ENCODE peak calls at places on chromosomes 6 and 20, in four cellular contexts. One of them, this sample, is unnamed.

GRCh38 chr6:116536216-116536621 is 9.3 kb downstream of the TRAPPC3L start:
- DNase-seq in sigmoid colon: no peak
- DNase-seq in NB4: peak; percentile 73
- DNase-seq in IMR-90: peak; percentile 71
- DNase-seq in this sample: no peak

GRCh38 chr20:46178891-46179290 is 60.8 kb downstream of the CD40 start:
- DNase-seq in sigmoid colon: no peak
- DNase-seq in NB4: no peak
- DNase-seq in IMR-90: no peak
- DNase-seq in this sample: no peak

GRCh38 chr6:79421001-79421411 is 116.2 kb downstream of the LCA5 start:
- DNase-seq in sigmoid colon: no peak
- DNase-seq in NB4: no peak
- DNase-seq in IMR-90: peak; percentile 65
- DNase-seq in this sample: no peak

GRCh38 chr6:156582509-156582992 is 194.6 kb upstream of the ARID1B start:
- DNase-seq in sigmoid colon: no peak
- DNase-seq in NB4: no peak
- DNase-seq in IMR-90: no peak
- DNase-seq in this sample: no peak

GRCh38 chr6:38570750-38571149 is 69.0 kb downstream of the BTBD9 start:
- DNase-seq in sigmoid colon: no peak
- DNase-seq in NB4: peak; percentile 12
- DNase-seq in IMR-90: peak; percentile 40
- DNase-seq in this sample: no peak

GRCh38 chr6:91276315-91276714 is 689.4 kb upstream of the MAP3K7 start:
- DNase-seq in sigmoid colon: no peak
- DNase-seq in NB4: peak; percentile 37
- DNase-seq in IMR-90: peak; percentile 4
- DNase-seq in this sample: no peak

GRCh38 chr20:63833776-63834544 is 2.9 kb upstream of the ZBTB46 start:
- DNase-seq in sigmoid colon: no peak
- DNase-seq in NB4: peak; percentile 1
- DNase-seq in IMR-90: peak; percentile 92
- DNase-seq in this sample: no peak

GRCh38 chr6:138001750-138002349 is 105.4 kb downstream of the PERP start:
- DNase-seq in sigmoid colon: peak; percentile 76
- DNase-seq in NB4: peak; percentile 70
- DNase-seq in IMR-90: peak; percentile 53
- DNase-seq in this sample: no peak

GRCh38 chr6:41581381-41581991 is 35.3 kb downstream of the FOXP4 start:
- DNase-seq in sigmoid colon: peak; percentile 80
- DNase-seq in NB4: no peak
- DNase-seq in IMR-90: peak; percentile 89
- DNase-seq in this sample: peak; percentile 97

GRCh38 chr6:4743026-4743425 is 33.2 kb upstream of the CDYL start:
- DNase-seq in sigmoid colon: no peak
- DNase-seq in NB4: no peak
- DNase-seq in IMR-90: no peak
- DNase-seq in this sample: no peak

GRCh38 chr6:131524695-131525336 is 48.2 kb upstream of the ARG1 start:
- DNase-seq in sigmoid colon: no peak
- DNase-seq in NB4: no peak
- DNase-seq in IMR-90: no peak
- DNase-seq in this sample: no peak

GRCh38 chr6:89079611-89080213 is 839 bp upstream of the PNRC1 start:
- DNase-seq in sigmoid colon: peak; percentile 85
- DNase-seq in NB4: peak; percentile 73
- DNase-seq in IMR-90: peak; percentile 74
- DNase-seq in this sample: no peak

GRCh38 chr6:45722876-45723275 is 292.8 kb downstream of the CLIC5 start:
- DNase-seq in sigmoid colon: no peak
- DNase-seq in NB4: no peak
- DNase-seq in IMR-90: no peak
- DNase-seq in this sample: no peak

GRCh38 chr6:168908166-168908565 is 345.5 kb downstream of the THBS2 start:
- DNase-seq in sigmoid colon: no peak
- DNase-seq in NB4: no peak
- DNase-seq in IMR-90: peak; percentile 72
- DNase-seq in this sample: no peak

GRCh38 chr6:4280721-4281120 is 145.3 kb upstream of the ECI2 start:
- DNase-seq in sigmoid colon: no peak
- DNase-seq in NB4: no peak
- DNase-seq in IMR-90: peak; percentile 91
- DNase-seq in this sample: peak; percentile 84

GRCh38 chr6:76072562-76072961 is at the start of gene IMPG1:
- DNase-seq in sigmoid colon: no peak
- DNase-seq in NB4: no peak
- DNase-seq in IMR-90: no peak
- DNase-seq in this sample: no peak

GRCh38 chr6:146153040-146153758 is 124.3 kb downstream of the GRM1 start:
- DNase-seq in sigmoid colon: no peak
- DNase-seq in NB4: no peak
- DNase-seq in IMR-90: no peak
- DNase-seq in this sample: no peak

GRCh38 chr6:170283212-170284081 is 7.4 kb downstream of the DLL1 start:
- DNase-seq in sigmoid colon: peak; percentile 67
- DNase-seq in NB4: no peak
- DNase-seq in IMR-90: no peak
- DNase-seq in this sample: no peak

GRCh38 chr20:10673176-10673830 is 496 bp downstream of the JAG1 start:
- DNase-seq in sigmoid colon: peak; percentile 73
- DNase-seq in NB4: peak; percentile 61
- DNase-seq in IMR-90: no peak
- DNase-seq in this sample: peak; percentile 29

GRCh38 chr6:104940238-104940880 is 16.5 kb upstream of the LIN28B start:
- DNase-seq in sigmoid colon: no peak
- DNase-seq in NB4: no peak
- DNase-seq in IMR-90: no peak
- DNase-seq in this sample: no peak

GRCh38 chr20:10297684-10298240 is 79.1 kb downstream of the SNAP25 start:
- DNase-seq in sigmoid colon: no peak
- DNase-seq in NB4: no peak
- DNase-seq in IMR-90: peak; percentile 41
- DNase-seq in this sample: no peak

GRCh38 chr6:87483929-87484328 is 11.2 kb downstream of the SLC35A1 start:
- DNase-seq in sigmoid colon: no peak
- DNase-seq in NB4: peak; percentile 84
- DNase-seq in IMR-90: peak; percentile 43
- DNase-seq in this sample: no peak

GRCh38 chr6:144158133-144158532 is 7.8 kb downstream of the STX11 start:
- DNase-seq in sigmoid colon: no peak
- DNase-seq in NB4: no peak
- DNase-seq in IMR-90: peak; percentile 88
- DNase-seq in this sample: peak; percentile 16

GRCh38 chr20:50027611-50028105 is 44.9 kb downstream of the SNAI1 start:
- DNase-seq in sigmoid colon: peak; percentile 89
- DNase-seq in NB4: no peak
- DNase-seq in IMR-90: peak; percentile 92
- DNase-seq in this sample: peak; percentile 94

GRCh38 chr6:70520575-70520974 is 46.2 kb upstream of the SDHAF4 start:
- DNase-seq in sigmoid colon: no peak
- DNase-seq in NB4: peak; percentile 38
- DNase-seq in IMR-90: peak; percentile 18
- DNase-seq in this sample: no peak

GRCh38 chr6:97524846-97525245 is 241.8 kb upstream of the MMS22L start:
- DNase-seq in sigmoid colon: no peak
- DNase-seq in NB4: no peak
- DNase-seq in IMR-90: no peak
- DNase-seq in this sample: no peak

GRCh38 chr6:94956910-94957309 is 620.4 kb upstream of the MANEA start:
- DNase-seq in sigmoid colon: no peak
- DNase-seq in NB4: no peak
- DNase-seq in IMR-90: no peak
- DNase-seq in this sample: no peak

GRCh38 chr6:117169060-117169635 is 96.2 kb upstream of the VGLL2 start:
- DNase-seq in sigmoid colon: no peak
- DNase-seq in NB4: no peak
- DNase-seq in IMR-90: no peak
- DNase-seq in this sample: no peak

DNA sequence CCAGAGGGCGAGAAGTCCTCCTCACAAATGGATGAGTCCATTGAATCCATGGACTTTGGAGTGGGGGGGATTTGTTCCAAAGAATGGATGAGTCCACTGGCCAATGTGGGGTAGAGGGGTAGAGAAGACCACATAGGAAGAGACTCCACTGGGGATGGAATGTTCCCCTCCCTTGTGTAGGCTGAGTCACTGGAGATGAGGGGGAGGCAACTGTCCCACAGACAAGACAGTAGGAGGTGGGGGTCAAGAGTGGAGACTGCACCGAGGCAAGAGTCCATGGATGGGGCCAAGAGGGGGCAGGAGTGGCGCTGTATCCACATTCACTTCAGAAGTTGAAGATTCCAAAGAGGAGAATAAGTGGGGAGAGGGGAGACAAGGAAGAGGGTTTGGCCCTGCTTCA is 4.4 kb downstream of the EGFL8 start:
- DNase-seq in sigmoid colon: no peak
- DNase-seq in NB4: no peak
- DNase-seq in IMR-90: peak; percentile 12
- DNase-seq in this sample: no peak
- TF ChIP-seq POLR2A in sigmoid colon: no peak
- TF ChIP-seq POLR2A in NB4: no peak
- TF ChIP-seq POLR2A in IMR-90: no peak
- TF ChIP-seq POLR2A in this sample: no peak

GRCh38 chr20:3222635-3223600 is 13.6 kb downstream of the ITPA start:
- DNase-seq in sigmoid colon: no peak
- DNase-seq in NB4: no peak
- DNase-seq in IMR-90: no peak
- DNase-seq in this sample: no peak

GRCh38 chr20:3224681-3225421 is 14.1 kb downstream of the SLC4A11 start:
- DNase-seq in sigmoid colon: no peak
- DNase-seq in NB4: no peak
- DNase-seq in IMR-90: no peak
- DNase-seq in this sample: no peak

GRCh38 chr20:3221398-3222226 is 12.3 kb downstream of the ITPA start:
- DNase-seq in sigmoid colon: no peak
- DNase-seq in NB4: no peak
- DNase-seq in IMR-90: no peak
- DNase-seq in this sample: no peak

GRCh38 chr20:3226093-3226492 is 12.9 kb downstream of the SLC4A11 start:
- DNase-seq in sigmoid colon: no peak
- DNase-seq in NB4: no peak
- DNase-seq in IMR-90: no peak
- DNase-seq in this sample: no peak

DNA sequence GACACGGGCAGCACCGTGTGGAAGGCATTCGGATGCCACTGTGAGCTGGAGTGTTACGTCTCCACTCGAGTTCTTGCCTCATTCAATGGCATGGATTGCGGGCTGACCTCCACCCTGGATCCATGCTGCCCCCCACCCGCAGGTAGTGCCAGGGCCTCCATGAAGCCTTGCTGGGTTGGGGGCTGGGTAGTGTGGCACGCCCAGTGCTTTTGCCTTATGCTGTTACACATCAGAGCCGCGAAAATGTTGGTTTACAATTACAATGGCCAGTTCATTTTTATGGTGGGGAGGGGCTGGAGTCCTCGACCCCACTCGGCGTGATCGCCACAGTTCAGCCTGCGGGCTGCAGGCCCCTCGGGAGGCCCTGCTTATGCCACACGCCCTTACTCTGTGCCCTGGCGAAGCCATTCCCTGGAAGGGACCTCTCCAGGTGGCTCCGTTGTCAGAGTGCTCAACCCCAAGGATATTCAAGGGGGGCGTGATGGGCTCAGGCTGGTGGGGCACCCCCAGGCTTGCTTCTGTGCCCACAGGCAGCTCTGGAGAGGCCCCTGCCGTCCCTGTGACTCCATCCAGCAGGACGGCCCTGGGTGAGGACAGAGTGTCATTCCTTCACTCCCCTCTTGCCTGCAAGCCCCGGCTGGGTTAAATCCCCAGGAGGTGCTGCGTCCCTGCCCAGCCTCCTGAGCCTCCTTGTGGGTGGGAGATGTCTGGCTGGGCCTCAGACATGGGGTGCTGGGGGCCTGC is 14.8 kb downstream of the ITPA start:
- DNase-seq in sigmoid colon: no peak
- DNase-seq in NB4: no peak
- DNase-seq in IMR-90: no peak
- DNase-seq in this sample: no peak
- TF ChIP-seq POLR2A in sigmoid colon: no peak
- TF ChIP-seq POLR2A in NB4: no peak
- TF ChIP-seq POLR2A in IMR-90: no peak
- TF ChIP-seq POLR2A in this sample: no peak

GRCh38 chr6:7111095-7111690 is 3.4 kb downstream of the RREB1 start:
- DNase-seq in sigmoid colon: no peak
- DNase-seq in NB4: no peak
- DNase-seq in IMR-90: no peak
- DNase-seq in this sample: no peak

GRCh38 chr6:7108196-7108963 is 619 bp downstream of the RREB1 start:
- DNase-seq in sigmoid colon: peak; percentile 85
- DNase-seq in NB4: peak; percentile 74
- DNase-seq in IMR-90: peak; percentile 49
- DNase-seq in this sample: peak; percentile 55

GRCh38 chr6:7107578-7108195 is at the start of gene RREB1:
- DNase-seq in sigmoid colon: peak; percentile 85
- DNase-seq in NB4: peak; percentile 90
- DNase-seq in IMR-90: peak; percentile 54
- DNase-seq in this sample: peak; percentile 70

GRCh38 chr6:7110092-7110792 is 2.5 kb downstream of the RREB1 start:
- DNase-seq in sigmoid colon: no peak
- DNase-seq in NB4: no peak
- DNase-seq in IMR-90: no peak
- DNase-seq in this sample: no peak

GRCh38 chr6:7108964-7109836 is 1.4 kb downstream of the RREB1 start:
- DNase-seq in sigmoid colon: peak; percentile 91
- DNase-seq in NB4: peak; percentile 88
- DNase-seq in IMR-90: peak; percentile 82
- DNase-seq in this sample: peak; percentile 49
- TF ChIP-seq POLR2A in sigmoid colon: no peak
- TF ChIP-seq POLR2A in NB4: peak; percentile 31
- TF ChIP-seq POLR2A in IMR-90: no peak
- TF ChIP-seq POLR2A in this sample: no peak

DNA sequence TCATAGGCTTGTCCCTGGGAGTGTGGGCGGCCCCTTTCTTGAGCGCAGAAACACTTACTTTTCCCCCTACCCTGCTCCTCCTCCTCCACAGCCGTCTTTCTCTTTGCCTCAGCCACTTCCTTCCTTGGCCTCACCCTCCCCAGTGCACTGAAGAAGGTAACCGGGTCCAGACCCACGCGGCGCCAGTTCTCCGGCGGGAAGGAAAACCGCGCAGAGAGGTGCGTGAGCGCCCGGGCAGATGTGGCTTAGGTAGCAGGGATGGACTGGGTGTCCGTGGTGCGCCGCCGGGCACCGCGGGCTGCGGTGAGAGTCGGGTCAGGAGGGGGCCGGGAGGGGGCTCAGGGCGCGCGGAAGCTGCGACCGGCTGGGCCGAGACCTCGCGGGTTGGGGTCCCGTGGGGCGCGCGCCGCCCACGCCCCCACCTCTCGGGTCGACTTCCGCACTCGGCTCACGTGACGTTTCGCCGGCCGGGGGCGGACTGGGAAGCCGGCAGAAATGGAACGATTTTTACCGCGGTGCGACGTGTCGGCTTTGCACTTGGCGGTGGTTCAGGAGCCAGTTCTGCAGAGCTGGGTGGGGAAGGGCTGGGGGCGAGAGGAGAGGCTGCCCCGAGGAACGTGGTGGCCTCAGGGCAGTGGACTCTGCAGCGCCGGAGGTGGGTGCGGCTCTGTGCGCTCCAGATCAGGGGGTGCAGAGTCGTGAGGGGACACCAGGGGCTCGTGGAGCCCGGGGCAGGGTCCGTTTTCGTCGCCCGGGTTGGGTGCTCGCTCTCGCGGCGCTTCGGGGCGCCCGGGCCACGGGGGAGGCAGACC is at the start of gene ABRACL:
- DNase-seq in sigmoid colon: peak; percentile 81
- DNase-seq in NB4: peak; percentile 94
- DNase-seq in IMR-90: peak; percentile 63
- DNase-seq in this sample: peak; percentile 28
- TF ChIP-seq POLR2A in sigmoid colon: no peak
- TF ChIP-seq POLR2A in NB4: peak; percentile 61
- TF ChIP-seq POLR2A in IMR-90: peak; percentile 37
- TF ChIP-seq POLR2A in this sample: peak; percentile 44